ENCODE peak calls at places on chromosomes 2 and 18, in four cellular contexts. B is activated CD8-positive, alpha-beta memory T cell treated with anti-CD3 and anti-CD28 coated beads, Interleukin-2, amount 50 U/mL, for 4 hours; T is HEK293T; O is activated CD4-positive, CD25-positive, alpha-beta regulatory T cell. E is an unnamed sample.
A peak's percentile ranks its signal among the peaks of the same experiment; 100 is the strongest.

GRCh38 chr2:1662606-1663180 is 81.6 kb downstream of the PXDN start:
- DNase-seq in B (no peak), T (no peak), O (no peak), E (peak; percentile 80)

GRCh38 chr2:120625865-120626560 is 109.7 kb upstream of the GLI2 start:
- DNase-seq in B (no peak), T (no peak), O (no peak), E (peak; percentile 73)

GRCh38 chr18:63961430-63961980 is 8.4 kb upstream of the SERPINB8 start:
- DNase-seq in B (no peak), T (no peak), O (no peak), E (no peak)

GRCh38 chr2:220940646-220941045 is 631.5 kb downstream of the EPHA4 start:
- DNase-seq in B (no peak), T (no peak), O (no peak), E (no peak)

GRCh38 chr18:24585996-24586566 is 125.6 kb downstream of the HRH4 start:
- DNase-seq in B (no peak), T (no peak), O (no peak), E (no peak)

GRCh38 chr18:42298744-42299685 is 344.0 kb downstream of the PIK3C3 start:
- DNase-seq in B (peak; percentile 35), T (peak; percentile 47), O (no peak), E (no peak)

GRCh38 chr2:37982147-37982582 is 57.1 kb downstream of the RMDN2 start:
- DNase-seq in B (peak; percentile 65), T (peak; percentile 56), O (peak; percentile 6), E (no peak)

GRCh38 chr2:171432969-171433762 is 624 bp downstream of the METTL8 start:
- DNase-seq in B (peak; percentile 47), T (peak; percentile 38), O (no peak), E (no peak)

GRCh38 chr2:18910843-18911242 is 321.5 kb upstream of the NT5C1B start:
- DNase-seq in B (no peak), T (no peak), O (no peak), E (no peak)

GRCh38 chr2:46365913-46366674 is 68.9 kb downstream of the EPAS1 start:
- DNase-seq in B (no peak), T (no peak), O (no peak), E (no peak)

GRCh38 chr2:53755022-53755630 is 12.5 kb upstream of the CHAC2 start:
- DNase-seq in B (no peak), T (no peak), O (no peak), E (no peak)